ENCODE peak calls at places on chromosomes 2 and 18, in five cellular contexts. R, E, N, G and Z are unnamed samples.

GRCh38 chr2:16171425-16171920 is 231.1 kb downstream of the MYCN start:
- DNase-seq in N (no peak), E (no peak), R (no peak), G (no peak), Z (no peak)

GRCh38 chr2:136021406-136021805 is 36.0 kb upstream of the DARS1 start:
- DNase-seq in E (no peak), G (no peak), N (no peak), R (no peak), Z (peak; percentile 37)

GRCh38 chr2:160429248-160430000 is 64.2 kb downstream of the RBMS1 start:
- DNase-seq in R (peak; percentile 12), N (no peak), G (no peak), E (no peak), Z (peak; percentile 17)

GRCh38 chr2:96631804-96632435 is 6.2 kb downstream of the KANSL3 start:
- DNase-seq in R (no peak), N (no peak), G (no peak), E (no peak), Z (no peak)

GRCh38 chr2:30503692-30504076 is 56.6 kb downstream of the LCLAT1 start:
- DNase-seq in R (no peak), N (no peak), E (no peak), G (no peak), Z (no peak)

GRCh38 chr2:149814049-149814448 is 226.5 kb upstream of the MMADHC start:
- DNase-seq in G (no peak), N (no peak), R (no peak), E (no peak), Z (no peak)

GRCh38 chr2:73640946-73641766 is 1.1 kb downstream of the NAT8 start:
- DNase-seq in N (no peak), G (no peak), R (no peak), E (no peak), Z (no peak)

GRCh38 chr2:74548919-74549684 is 4.6 kb downstream of the LOXL3 start:
- DNase-seq in G (peak; percentile 48), E (no peak), R (peak; percentile 88), N (no peak), Z (no peak)

GRCh38 chr2:112794131-112794733 is 9.9 kb upstream of the IL1A start:
- DNase-seq in E (no peak), R (peak; percentile 78), N (no peak), G (no peak), Z (peak; percentile 62)

GRCh38 chr18:73683618-73684238 is 463.9 kb downstream of the FBXO15 start:
- DNase-seq in G (no peak), N (no peak), R (peak; percentile 40), E (no peak), Z (no peak)

GRCh38 chr2:158580760-158581159 is 124.0 kb downstream of the PKP4 start:
- DNase-seq in E (no peak), G (no peak), N (no peak), R (no peak), Z (no peak)

GRCh38 chr2:5057895-5058294 is 634.3 kb upstream of the SOX11 start:
- DNase-seq in E (no peak), G (peak; percentile 98), R (no peak), N (no peak), Z (no peak)

GRCh38 chr2:56806924-56807323 is 623.1 kb downstream of the CCDC85A start:
- DNase-seq in R (no peak), N (no peak), E (no peak), G (no peak), Z (no peak)

GRCh38 chr2:234422895-234423505 is 73.9 kb downstream of the ARL4C start:
- DNase-seq in N (no peak), E (no peak), G (no peak), R (no peak), Z (no peak)

GRCh38 chr2:63614983-63615945 is 26.5 kb downstream of the MDH1 start:
- DNase-seq in R (peak; percentile 9), E (no peak), G (no peak), N (no peak), Z (no peak)

GRCh38 chr2:176174850-176175728 is 13.4 kb upstream of the HOXD1 start:
- DNase-seq in G (no peak), R (no peak), N (no peak), E (no peak), Z (peak; percentile 80)

GRCh38 chr2:197281421-197281820 is 29.2 kb downstream of the ANKRD44 start:
- DNase-seq in G (no peak), E (no peak), N (no peak), R (no peak), Z (no peak)